ENCODE peak calls at places on chromosomes 4 and X, in ten cellular contexts. U is sigmoid colon, G is mammary epithelial cell, N is adrenal gland, B is ovary, V is BE2C, R is colonic mucosa, D is tibial artery, Y is upper lobe of right lung, C is IMR-90. L is an unnamed sample.

GRCh38 chrX:75156537-75156945 is 458 bp upstream of the ABCB7 start:
- DNase-seq in U (no peak), G (peak; percentile 3), N (no peak), B (no peak), V (no peak), R (no peak), D (no peak), Y (no peak), C (peak; percentile 12), L (peak; percentile 15)

GRCh38 chr4:96639932-96640331 is 800.0 kb downstream of the PDHA2 start:
- DNase-seq in U (no peak), G (no peak), N (no peak), B (no peak), V (no peak), R (no peak), D (no peak), Y (no peak), C (no peak), L (no peak)

GRCh38 chr4:56704074-56704473 is 23.0 kb upstream of the HOPX start:
- DNase-seq in U (no peak), G (no peak), N (no peak), B (no peak), V (no peak), R (no peak), D (peak; percentile 24), Y (no peak), C (no peak), L (no peak)

GRCh38 chr4:108754327-108754726 is 8.5 kb downstream of the ETNPPL start:
- DNase-seq in U (no peak), G (no peak), N (no peak), B (no peak), V (no peak), R (no peak), D (no peak), Y (no peak), C (no peak), L (no peak)

GRCh38 chrX:65196758-65197371 is 220.6 kb upstream of the ZC4H2 start:
- DNase-seq in U (peak; percentile 63), G (no peak), N (peak; percentile 17), B (no peak), V (peak; percentile 3), R (peak; percentile 87), D (no peak), Y (peak; percentile 64), C (no peak), L (no peak)

GRCh38 chr4:54440394-54441223 is 211.5 kb downstream of the PDGFRA start:
- DNase-seq in U (no peak), G (peak; percentile 18), N (peak; percentile 23), B (no peak), V (peak; percentile 11), R (peak; percentile 23), D (no peak), Y (no peak), C (peak; percentile 34), L (peak; percentile 45)

GRCh38 chr4:52172166-52172565 is 121.1 kb downstream of the SPATA18 start:
- DNase-seq in U (no peak), G (peak; percentile 9), N (no peak), B (no peak), V (no peak), R (no peak), D (no peak), Y (no peak), C (no peak), L (no peak)

GRCh38 chr4:182803235-182803634 is 114.0 kb downstream of the DCTD start:
- DNase-seq in U (no peak), G (no peak), N (no peak), B (no peak), V (no peak), R (no peak), D (no peak), Y (no peak), C (no peak), L (no peak)

GRCh38 chrX:13750204-13750603 is 15.7 kb downstream of the OFD1 start:
- DNase-seq in U (no peak), G (peak; percentile 60), N (no peak), B (no peak), V (peak; percentile 10), R (no peak), D (no peak), Y (no peak), C (peak; percentile 48), L (peak; percentile 39)

GRCh38 chrX:42098897-42099296 is 175.5 kb upstream of the CASK start:
- DNase-seq in U (no peak), G (no peak), N (no peak), B (no peak), V (peak; percentile 4), R (no peak), D (no peak), Y (no peak), C (no peak), L (no peak)

GRCh38 chrX:46704767-46705386 is 54.0 kb downstream of the SLC9A7 start:
- DNase-seq in U (no peak), G (peak; percentile 66), N (no peak), B (no peak), V (no peak), R (no peak), D (no peak), Y (no peak), C (peak; percentile 60), L (no peak)

GRCh38 chrX:100098660-100099375 is 311.3 kb downstream of the PCDH19 start:
- DNase-seq in U (no peak), G (peak; percentile 68), N (no peak), B (no peak), V (no peak), R (no peak), D (no peak), Y (no peak), C (no peak), L (no peak)

GRCh38 chr4:77581724-77582123 is 23.9 kb upstream of the CXCL13 start:
- DNase-seq in U (no peak), G (peak; percentile 56), N (no peak), B (no peak), V (no peak), R (no peak), D (no peak), Y (no peak), C (no peak), L (no peak)

GRCh38 chr4:77576351-77576750 is 29.3 kb upstream of the CXCL13 start:
- DNase-seq in U (no peak), G (no peak), N (no peak), B (no peak), V (no peak), R (no peak), D (no peak), Y (no peak), C (no peak), L (no peak)

GRCh38 chr4:77582151-77582550 is 23.5 kb upstream of the CXCL13 start:
- DNase-seq in U (no peak), G (peak; percentile 9), N (no peak), B (no peak), V (no peak), R (no peak), D (no peak), Y (no peak), C (no peak), L (no peak)

GRCh38 chr4:77579406-77580076 is 26.1 kb upstream of the CXCL13 start:
- DNase-seq in U (no peak), G (peak; percentile 87), N (no peak), B (no peak), V (no peak), R (no peak), D (no peak), Y (no peak), C (peak; percentile 78), L (peak; percentile 1)

DNA sequence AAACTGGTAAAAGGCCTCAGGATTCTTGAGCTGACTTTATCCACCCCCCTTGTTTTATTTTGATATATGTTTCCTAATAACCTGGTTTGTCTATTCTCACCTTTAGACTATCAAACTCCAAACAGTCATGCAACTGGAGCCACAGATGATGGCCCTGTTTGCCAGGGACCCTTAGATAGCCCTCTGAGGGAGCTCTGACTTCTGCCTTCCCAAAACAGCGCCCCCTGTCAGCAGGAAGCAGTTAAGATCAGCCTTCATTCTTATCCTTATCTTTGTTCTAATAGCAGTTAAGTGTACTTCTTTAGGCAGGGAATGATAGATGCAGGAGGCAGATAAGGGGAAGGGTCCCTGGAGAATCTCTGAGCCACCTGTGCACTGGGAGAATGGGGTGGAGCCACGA is 27.5 kb upstream of the CXCL13 start:
- DNase-seq in U (no peak), G (no peak), N (no peak), B (no peak), V (no peak), R (no peak), D (no peak), Y (no peak), C (no peak), L (no peak)
- TF ChIP-seq CTCF in U (no peak), G (no peak), N (no peak), B (no peak), V (peak; percentile 25), R (no peak), D (no peak), Y (no peak), C (no peak), L (peak; percentile 38)

DNA sequence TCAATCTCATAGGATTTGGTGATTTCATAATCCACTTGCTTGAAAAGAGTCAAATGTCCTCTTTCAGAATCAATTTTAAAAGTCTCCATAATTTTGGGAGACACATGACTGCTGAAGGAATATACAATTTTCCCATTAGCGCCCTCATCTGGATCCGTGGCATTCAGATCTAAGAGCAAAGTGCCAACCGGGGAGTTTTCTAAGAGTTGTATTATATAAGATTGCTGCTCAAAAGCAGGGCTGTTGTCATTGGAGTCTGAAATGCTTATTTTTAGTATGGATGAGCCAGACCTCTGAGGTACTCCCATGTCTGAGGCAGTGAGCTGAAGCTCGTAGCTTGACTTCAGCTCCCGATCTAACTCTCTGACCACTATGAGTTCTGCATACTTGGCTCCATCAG is 1.2 kb downstream of the PCDH18 start:
- DNase-seq in U (no peak), G (no peak), N (no peak), B (peak; percentile 35), V (peak; percentile 37), R (no peak), D (no peak), Y (no peak), C (peak; percentile 65), L (peak; percentile 58)
- H3K4me1 ChIP-seq in U (peaks cover 23% of the 10 kb centered on the region), G (no peaks in the 10 kb centered on the region), N (no peaks in the 10 kb centered on the region), B (peaks cover 2% of the 10 kb centered on the region), V (peaks cover 3% of the 10 kb centered on the region), R (no peaks in the 10 kb centered on the region), D (peaks cover 6% of the 10 kb centered on the region), Y (no peaks in the 10 kb centered on the region), C (peaks cover 2% of the 10 kb centered on the region), L (peaks cover 22% of the 10 kb centered on the region)

DNA sequence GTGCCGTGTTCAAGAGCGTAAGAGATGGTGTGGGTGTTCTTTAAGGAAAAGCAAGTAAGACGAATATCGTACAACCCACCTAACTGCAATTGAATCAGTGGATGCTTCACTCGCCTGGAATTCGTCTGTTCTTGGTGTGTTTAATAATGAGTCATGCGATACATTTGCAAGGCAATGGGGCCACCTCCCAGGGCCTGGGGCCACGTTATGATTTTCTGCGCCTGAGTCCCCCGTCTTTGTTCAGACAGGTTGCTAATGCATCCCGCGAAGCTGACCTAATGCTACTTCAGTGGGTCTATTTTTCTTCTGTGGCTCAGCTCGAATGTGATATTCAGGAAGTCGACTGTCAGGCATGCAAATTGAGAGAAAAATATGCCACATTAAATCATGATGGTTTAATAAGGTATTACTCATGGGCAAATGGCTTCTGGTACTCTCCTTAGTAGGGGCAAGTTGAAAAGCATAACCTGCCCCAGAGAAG is 14.3 kb upstream of the MID1 start:
- DNase-seq in U (no peak), G (peak; percentile 95), N (no peak), B (no peak), V (peak; percentile 18), R (no peak), D (no peak), Y (no peak), C (peak; percentile 94), L (peak; percentile 43)
- H3K4me3 ChIP-seq in U (no peak overlapping the region), G (no peak overlapping the region), N (no peak overlapping the region), B (no peak overlapping the region), V (peak overlapping the region; percentile 24), R (no peak overlapping the region), D (no peak overlapping the region), Y (no peak overlapping the region), C (no peak overlapping the region), L (no peak overlapping the region)

GRCh38 chr4:185540040-185540439 is 4.7 kb upstream of the PDLIM3 start:
- DNase-seq in U (no peak), G (no peak), N (no peak), B (no peak), V (no peak), R (no peak), D (no peak), Y (no peak), C (no peak), L (no peak)
- TF ChIP-seq CTCF in U (no peak), G (no peak), N (no peak), B (no peak), V (no peak), R (no peak), D (no peak), Y (no peak), C (no peak), L (no peak)